ENCODE peak calls at places on chromosomes 16 and 17, in eight cellular contexts. O is GM12865, M is progenitor cell of endocrine pancreas, U is left lung, E is BE2C, S is brain microvascular endothelial cell, G is breast epithelium, J is GM13976. A is an unnamed sample.

GRCh38 chr16:872436-873242 is 72.1 kb upstream of the GNG13 start:
- DNase-seq in O (no peak), M (no peak), U (peak), E (no peak), S (no peak), G (no peak), J (no peak), A (no peak)

GRCh38 chr17:5291683-5292082 is 9.6 kb downstream of the RABEP1 start:
- DNase-seq in O (no peak), M (no peak), U (no peak), E (no peak), S (no peak), G (no peak), J (no peak), A (no peak)

GRCh38 chr17:74452841-74453661 is 13.4 kb upstream of the CD300A start:
- DNase-seq in O (no peak), M (no peak), U (peak), E (no peak), S (no peak), G (no peak), J (no peak), A (no peak)

GRCh38 chr17:72760368-72760767 is 332.1 kb downstream of the SLC39A11 start:
- DNase-seq in O (no peak), M (no peak), U (no peak), E (no peak), S (no peak), G (no peak), J (no peak), A (no peak)

GRCh38 chr17:14737984-14738651 is 437.2 kb downstream of the HS3ST3B1 start:
- DNase-seq in O (no peak), M (no peak), U (peak), E (no peak), S (peak), G (peak), J (peak), A (peak)

GRCh38 chr17:81991684-81992513 is 14.5 kb downstream of the ASPSCR1 start:
- DNase-seq in O (no peak), M (no peak), U (peak), E (peak), S (peak), G (peak), J (no peak), A (no peak)

GRCh38 chr17:78226752-78227454 is 4.5 kb upstream of the TMEM235 start:
- DNase-seq in O (no peak), M (no peak), U (no peak), E (no peak), S (no peak), G (no peak), J (no peak), A (peak)

GRCh38 chr16:50302472-50303005 is 36.2 kb downstream of the ADCY7 start:
- DNase-seq in O (no peak), M (no peak), U (peak), E (no peak), S (no peak), G (peak), J (no peak), A (no peak)

GRCh38 chr16:89507219-89507833 is 877 bp upstream of the SPG7 start:
- DNase-seq in O (no peak), M (no peak), U (no peak), E (no peak), S (no peak), G (no peak), J (no peak), A (no peak)

GRCh38 chr16:89510526-89510925 is 2.3 kb downstream of the SPG7 start:
- DNase-seq in O (no peak), M (no peak), U (no peak), E (no peak), S (no peak), G (no peak), J (no peak), A (no peak)

GRCh38 chr16:89507834-89508590 is at the start of gene SPG7:
- DNase-seq in O (peak), M (peak), U (peak), E (peak), S (peak), G (peak), J (peak), A (peak)

GRCh38 chr16:89511352-89511751 is 3.1 kb downstream of the SPG7 start:
- DNase-seq in O (no peak), M (no peak), U (no peak), E (no peak), S (no peak), G (no peak), J (no peak), A (no peak)

DNA sequence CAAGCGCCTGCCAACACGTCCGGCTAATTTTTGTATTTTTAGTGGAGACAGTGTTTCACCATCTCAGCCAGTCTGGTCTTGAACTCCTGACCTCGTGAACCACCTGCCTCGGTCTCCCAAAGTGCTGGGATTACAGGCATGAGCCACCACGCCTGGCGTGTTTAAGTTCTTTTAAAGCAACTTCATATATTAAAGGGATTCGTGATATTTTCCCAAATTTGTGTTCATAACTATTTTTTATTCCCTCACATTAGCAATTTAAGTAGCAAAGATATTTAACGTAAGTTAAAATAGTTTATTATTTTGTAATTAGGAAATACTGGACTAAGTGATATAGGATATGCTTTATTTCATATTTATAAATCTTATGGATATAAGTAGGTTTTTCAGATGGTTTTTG is 4.2 kb downstream of the SPG7 start:
- DNase-seq in O (no peak), M (no peak), U (no peak), E (no peak), S (no peak), G (no peak), J (no peak), A (no peak)
- TF ChIP-seq CTCF in O (no peak), M (no peak), U (no peak), E (no peak), S (no peak), G (no peak), J (no peak), A (no peak)

DNA sequence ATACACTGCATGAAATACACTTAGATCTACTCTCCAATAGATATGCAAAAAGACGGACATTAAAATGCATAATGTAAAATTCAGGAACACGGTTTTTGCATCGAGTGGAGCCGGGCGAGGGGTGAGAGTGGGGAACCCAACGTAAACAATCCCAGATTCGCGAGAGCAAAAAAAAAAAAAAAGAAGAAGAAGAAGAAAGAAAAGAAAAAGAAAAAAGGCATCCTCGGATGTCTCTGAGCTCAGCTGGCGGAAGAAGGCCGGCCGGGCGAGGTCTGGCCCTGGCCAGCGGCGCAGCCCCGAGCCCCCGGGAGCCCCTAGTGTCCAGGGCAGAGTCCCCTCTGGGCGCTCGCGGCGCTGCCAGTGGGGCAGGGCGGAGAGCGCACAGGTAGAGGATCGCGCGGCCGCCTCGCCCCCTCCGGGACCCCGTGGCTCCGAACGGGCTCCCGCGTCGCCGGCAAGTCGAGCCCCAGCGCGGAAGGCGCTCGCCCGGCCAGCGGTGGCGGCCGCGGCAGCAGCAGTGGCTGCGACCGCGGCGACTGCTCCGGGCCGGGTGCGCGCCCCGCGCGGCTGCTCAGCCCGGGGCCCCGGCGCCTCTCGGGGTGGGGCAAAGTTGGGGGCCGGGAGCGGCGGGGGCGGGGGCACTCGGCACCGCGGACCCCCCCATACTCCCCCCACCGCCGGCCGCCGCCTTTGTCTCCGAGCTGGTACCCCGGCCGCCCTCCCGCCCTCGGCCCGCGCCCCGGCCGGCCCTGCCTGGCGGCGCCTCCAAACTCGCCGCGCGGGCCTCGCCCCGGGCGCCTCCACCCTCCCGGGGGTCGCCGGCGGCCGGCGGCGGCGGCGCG is 9.7 kb upstream of the ZFHX3 start:
- DNase-seq in O (peak), M (peak), U (no peak), E (peak), S (no peak), G (no peak), J (peak), A (no peak)
- TF ChIP-seq CTCF in O (peak), M (peak), U (no peak), E (peak), S (peak), G (no peak), J (peak), A (no peak)

GRCh38 chr17:80082403-80083135 is 18.8 kb upstream of the GAA start:
- DNase-seq in O (peak), M (peak), U (peak), E (peak), S (peak), G (peak), J (peak), A (no peak)
- TF ChIP-seq CTCF in O (peak), M (peak), U (peak), E (peak), S (peak), G (peak), J (peak), A (peak)

GRCh38 chr17:38441429-38442061 is 13.3 kb downstream of the ARHGAP23 start:
- DNase-seq in O (no peak), M (no peak), U (no peak), E (no peak), S (no peak), G (no peak), J (no peak), A (no peak)
- TF ChIP-seq CTCF in O (no peak), M (no peak), U (no peak), E (no peak), S (no peak), G (no peak), J (no peak), A (no peak)

DNA sequence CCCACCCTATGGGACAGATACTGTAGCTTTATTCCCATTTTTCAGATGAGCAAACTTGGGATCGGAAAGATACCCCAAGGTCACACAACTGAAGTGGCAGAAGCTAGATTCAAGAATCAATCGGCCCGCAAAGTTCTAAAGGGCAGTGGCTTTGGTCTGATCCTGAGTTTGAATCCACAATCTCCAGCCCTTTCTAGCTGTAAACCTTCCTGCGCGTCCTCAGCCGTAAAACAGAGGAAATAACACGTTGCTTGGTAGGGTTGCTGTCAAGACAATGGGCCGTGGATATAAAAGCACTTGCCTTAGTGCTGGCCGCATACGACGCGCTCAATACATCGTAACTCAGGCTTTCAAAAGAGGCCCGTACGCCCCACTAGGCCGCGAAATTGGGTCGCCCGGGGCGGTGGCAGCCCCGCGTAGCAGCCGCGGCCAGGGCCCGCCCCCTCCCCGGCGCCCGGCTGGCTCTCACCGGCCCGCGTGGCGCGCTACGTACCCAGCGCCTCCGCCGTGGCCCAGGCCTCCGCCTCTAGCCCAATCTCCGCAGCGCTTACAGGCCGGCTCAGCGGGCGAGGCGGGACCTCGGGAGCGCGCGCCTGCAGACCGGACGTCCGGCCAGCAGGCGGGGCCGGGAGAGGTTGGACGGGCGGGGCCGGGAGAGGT is at the start of gene DCAKD:
- DNase-seq in O (peak), M (peak), U (peak), E (peak), S (peak), G (peak), J (peak), A (peak)
- TF ChIP-seq CTCF in O (no peak), M (no peak), U (peak), E (no peak), S (no peak), G (no peak), J (no peak), A (no peak)